ENCODE peak calls at places on chromosome 2, in four cellular contexts. T, S, C and X are unnamed samples.

GRCh38 chr2:199999166-199999565 is 43.8 kb downstream of the MAIP1 start:
- DNase-seq in C (no peak), T (no peak), S (no peak), X (no peak)

GRCh38 chr2:96702098-96702785 is 37.6 kb downstream of the LMAN2L start:
- DNase-seq in T (no peak), C (no peak), S (no peak), X (no peak)

GRCh38 chr2:84844141-84844540 is 36.7 kb downstream of the TRABD2A start:
- DNase-seq in C (no peak), T (no peak), S (no peak), X (no peak)

GRCh38 chr2:153940511-153940910 is 68.8 kb downstream of the GALNT13 start:
- DNase-seq in C (no peak), T (no peak), S (no peak), X (no peak)

GRCh38 chr2:152166633-152167032 is 8.9 kb downstream of the STAM2 start:
- DNase-seq in S (no peak), T (no peak), C (peak), X (no peak)

GRCh38 chr2:85410584-85411404 is 628 bp upstream of the CAPG start:
- DNase-seq in T (no peak), C (no peak), S (peak), X (no peak)

GRCh38 chr2:233267516-233268245 is 16.2 kb downstream of the ATG16L1 start:
- DNase-seq in C (no peak), S (no peak), T (no peak), X (no peak)

GRCh38 chr2:181275643-181276070 is 181.5 kb upstream of the ITGA4 start:
- DNase-seq in S (no peak), T (peak), C (no peak), X (no peak)

GRCh38 chr2:191206613-191207471 is 38.4 kb upstream of the MYO1B start:
- DNase-seq in C (no peak), S (no peak), T (no peak), X (no peak)

GRCh38 chr2:178426388-178426787 is 24.6 kb downstream of the PRKRA start:
- DNase-seq in T (no peak), S (no peak), C (no peak), X (no peak)

GRCh38 chr2:163658556-163658955 is 77.3 kb downstream of the FIGN start:
- DNase-seq in S (no peak), C (no peak), T (no peak), X (no peak)

GRCh38 chr2:20624884-20625485 is 25.9 kb downstream of the HS1BP3 start:
- DNase-seq in T (no peak), C (no peak), S (no peak), X (no peak)

GRCh38 chr2:235506291-235506996 is 12.6 kb downstream of the AGAP1 start:
- DNase-seq in C (no peak), T (no peak), S (no peak), X (no peak)

GRCh38 chr2:176105078-176105726 is 1.9 kb upstream of the HOXD11 start:
- DNase-seq in T (no peak), S (no peak), C (no peak), X (no peak)

GRCh38 chr2:29166237-29166630 is 51.0 kb downstream of the CLIP4 start:
- DNase-seq in T (no peak), C (no peak), S (no peak), X (no peak)

GRCh38 chr2:60945341-60945740 is 64.0 kb downstream of the REL start:
- DNase-seq in C (no peak), T (no peak), S (no peak), X (no peak)

GRCh38 chr2:188695953-188696352 is 278.2 kb upstream of the COL3A1 start:
- DNase-seq in T (no peak), C (no peak), S (no peak), X (no peak)

GRCh38 chr2:232421189-232421785 is 14.6 kb downstream of the ALPG start:
- DNase-seq in S (no peak), T (peak), C (no peak), X (no peak)

GRCh38 chr2:36486546-36487044 is 111.4 kb downstream of the FEZ2 start:
- DNase-seq in S (peak), C (no peak), T (no peak), X (no peak)

GRCh38 chr2:241933175-241933911 is 63.8 kb downstream of the RTP5 start:
- DNase-seq in C (no peak), T (no peak), S (no peak), X (peak)

GRCh38 chr2:38125007-38125406 is 49.1 kb upstream of the CYP1B1 start:
- DNase-seq in S (no peak), C (no peak), T (no peak), X (no peak)

GRCh38 chr2:8371653-8372052 is 310.2 kb upstream of the ID2 start:
- DNase-seq in T (no peak), S (no peak), C (no peak), X (no peak)

GRCh38 chr2:234952270-234953115 is 676 bp downstream of the SH3BP4 start:
- DNase-seq in C (no peak), T (peak), S (no peak), X (no peak)

GRCh38 chr2:1757567-1757966 is 13.3 kb upstream of the PXDN start:
- DNase-seq in S (no peak), T (no peak), C (no peak), X (no peak)

GRCh38 chr2:235098273-235098672 is 146.5 kb downstream of the SH3BP4 start:
- DNase-seq in C (no peak), S (no peak), T (no peak), X (no peak)

GRCh38 chr2:220278022-220278421 is 650.6 kb downstream of the SLC4A3 start:
- DNase-seq in T (no peak), S (no peak), C (no peak), X (no peak)

GRCh38 chr2:27493948-27494283 is 1.1 kb downstream of the FNDC4 start:
- DNase-seq in T (no peak), C (no peak), S (no peak), X (no peak)

GRCh38 chr2:100577777-100578176 is 15.0 kb downstream of the PDCL3 start:
- DNase-seq in C (no peak), T (no peak), S (no peak), X (no peak)

GRCh38 chr2:150168596-150168995 is 318.9 kb downstream of the RND3 start:
- DNase-seq in T (no peak), S (no peak), C (no peak), X (no peak)

GRCh38 chr2:24353933-24354332 is 6.4 kb downstream of the ITSN2 start:
- DNase-seq in S (no peak), C (no peak), T (no peak), X (no peak)

GRCh38 chr2:1518501-1518821 is 105.2 kb downstream of the TPO start:
- DNase-seq in C (no peak), S (no peak), T (no peak), X (no peak)

GRCh38 chr2:144510206-144510991 is 9.5 kb downstream of the ZEB2 start:
- DNase-seq in C (no peak), T (peak), S (peak), X (no peak)

GRCh38 chr2:120195575-120195974 is 27.6 kb downstream of the TMEM185B start:
- DNase-seq in T (no peak), C (no peak), S (no peak), X (no peak)

GRCh38 chr2:114192362-114192761 is 250.1 kb upstream of the DPP10 start:
- DNase-seq in C (no peak), T (no peak), S (no peak), X (no peak)

GRCh38 chr2:48754874-48755273 is 650 bp downstream of the LHCGR start:
- DNase-seq in S (no peak), C (no peak), T (no peak), X (no peak)

GRCh38 chr2:11677146-11678055 is 7.4 kb upstream of the NTSR2 start:
- DNase-seq in S (no peak), T (peak), C (no peak), X (no peak)

GRCh38 chr2:28305202-28305601 is 87.5 kb upstream of the FOSL2 start:
- DNase-seq in C (no peak), S (no peak), T (no peak), X (no peak)

GRCh38 chr2:155965415-155966070 is 367.0 kb downstream of the NR4A2 start:
- DNase-seq in S (no peak), C (peak), T (no peak), X (peak)

GRCh38 chr2:160697817-160698216 is 204.2 kb upstream of the RBMS1 start:
- DNase-seq in T (no peak), C (no peak), S (no peak), X (no peak)

GRCh38 chr2:160694221-160694620 is 200.6 kb upstream of the RBMS1 start:
- DNase-seq in S (no peak), C (no peak), T (no peak), X (no peak)

GRCh38 chr2:160694631-160695030 is 201.0 kb upstream of the RBMS1 start:
- DNase-seq in T (no peak), C (no peak), S (no peak), X (no peak)

GRCh38 chr2:160696061-160696452 is 202.4 kb upstream of the RBMS1 start:
- DNase-seq in S (no peak), T (no peak), C (no peak), X (no peak)

GRCh38 chr2:160695402-160696060 is 201.9 kb upstream of the RBMS1 start:
- DNase-seq in S (no peak), C (no peak), T (no peak), X (no peak)
- TF ChIP-seq ELF4 in S (no peak), C (no peak), T (no peak), X (no peak)

GRCh38 chr2:79511320-79511951 is 1.4 kb upstream of the CTNNA2 start:
- DNase-seq in S (peak), C (peak), T (peak), X (peak)
- TF ChIP-seq ELF4 in S (no peak), C (no peak), T (no peak), X (no peak)

GRCh38 chr2:88521445-88522070 is 69.1 kb upstream of the FOXI3 start:
- DNase-seq in S (no peak), T (no peak), C (no peak), X (no peak)
- TF ChIP-seq ELF4 in S (no peak), T (no peak), C (no peak), X (no peak)

GRCh38 chr2:230447036-230447435 is 31.0 kb downstream of the SP100 start:
- DNase-seq in C (no peak), S (no peak), T (no peak), X (no peak)

GRCh38 chr2:230449901-230450467 is 34.0 kb downstream of the SP100 start:
- DNase-seq in S (no peak), C (no peak), T (no peak), X (no peak)

GRCh38 chr2:230443540-230443939 is 27.5 kb downstream of the SP100 start:
- DNase-seq in T (no peak), S (no peak), C (no peak), X (no peak)

GRCh38 chr2:230444832-230445231 is 28.8 kb downstream of the SP100 start:
- DNase-seq in T (no peak), C (no peak), S (no peak), X (no peak)

DNA sequence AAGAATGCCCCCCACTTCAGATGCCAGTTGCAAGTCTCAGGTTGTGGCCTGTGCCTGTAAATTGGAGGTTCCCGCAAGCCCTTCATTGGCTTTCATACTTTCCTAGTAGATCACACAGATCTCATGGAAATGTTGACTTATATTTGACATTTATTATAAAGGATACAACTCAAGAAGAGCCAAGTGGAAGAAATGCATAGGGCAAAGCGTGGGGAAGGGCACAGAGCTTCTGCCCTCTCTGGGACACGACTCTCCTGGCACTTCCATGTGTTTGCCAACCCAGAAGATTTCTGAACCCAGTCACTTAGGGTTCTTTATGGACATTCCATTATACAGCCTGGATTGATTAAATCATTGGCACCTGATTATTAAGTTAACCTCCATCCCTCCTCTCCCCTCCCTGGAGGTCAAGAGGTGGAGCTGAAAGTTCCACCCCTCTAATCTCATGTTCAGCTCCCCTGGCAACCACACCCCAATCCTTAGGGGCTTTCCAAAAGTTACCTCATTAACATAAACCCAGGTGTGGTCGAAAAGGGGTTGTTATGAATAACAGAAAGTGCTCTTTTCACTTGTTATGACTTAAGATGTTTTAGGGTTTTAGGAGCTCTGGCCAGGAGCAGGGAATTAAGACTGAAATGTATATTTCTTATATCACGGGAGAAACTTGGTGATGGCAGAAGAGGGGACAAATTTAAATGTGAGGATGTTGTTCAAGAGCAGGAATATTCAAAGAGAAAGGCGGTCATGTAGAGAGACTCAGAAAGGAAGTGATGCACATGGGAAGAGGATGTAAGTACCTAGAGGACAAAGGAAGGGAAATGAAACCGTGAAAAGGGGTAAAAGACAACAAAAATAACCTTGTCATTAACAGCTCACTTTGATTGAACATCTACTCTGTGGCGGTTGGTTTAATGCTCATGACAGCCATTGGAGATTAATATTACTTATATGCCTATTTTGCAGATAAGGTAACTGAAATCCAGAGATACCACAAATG is 31.8 kb downstream of the SP100 start:
- DNase-seq in S (no peak), T (no peak), C (no peak), X (no peak)
- TF ChIP-seq ELF4 in S (no peak), T (no peak), C (no peak), X (no peak)